ENCODE peak calls at places on chromosomes 4 and X, in eight cellular contexts. F, P, Q, U, A, R, B and J are unnamed samples.

GRCh38 chr4:123325241-123325681 is 71.3 kb upstream of the SPRY1 start:
- DNase-seq in U (peak; percentile 42), P (no peak), A (no peak), R (no peak), B (no peak), F (no peak), Q (no peak), J (no peak)

GRCh38 chr4:5878359-5878758 is 14.5 kb downstream of the CRMP1 start:
- DNase-seq in F (no peak), Q (no peak), B (no peak), A (no peak), P (no peak), R (no peak), U (no peak), J (no peak)

GRCh38 chrX:7170903-7171302 is 22.9 kb upstream of the PUDP start:
- DNase-seq in B (no peak), R (no peak), P (peak; percentile 5), U (no peak), A (no peak), F (peak; percentile 47), Q (no peak), J (no peak)

GRCh38 chr4:88728146-88728545 is 30.5 kb upstream of the NAP1L5 start:
- DNase-seq in B (no peak), R (no peak), A (no peak), Q (no peak), P (no peak), U (no peak), F (no peak), J (peak; percentile 60)

GRCh38 chr4:111773858-111774257 is 371.4 kb upstream of the FAM241A start:
- DNase-seq in P (no peak), F (no peak), R (no peak), B (no peak), A (no peak), Q (no peak), U (peak; percentile 32), J (no peak)

GRCh38 chr4:139918591-139918990 is 235.4 kb downstream of the MAML3 start:
- DNase-seq in Q (no peak), F (no peak), U (no peak), P (no peak), A (no peak), R (no peak), B (no peak), J (no peak)

GRCh38 chr4:27702710-27703431 is 842.2 kb downstream of the STIM2 start:
- DNase-seq in R (no peak), Q (no peak), F (no peak), P (peak; percentile 12), B (no peak), A (no peak), U (no peak), J (no peak)

GRCh38 chrX:103730746-103731508 is 20.2 kb downstream of the TMEM31 start:
- DNase-seq in Q (no peak), B (peak; percentile 15), R (peak; percentile 13), U (no peak), F (no peak), A (no peak), P (peak; percentile 94), J (no peak)

GRCh38 chrX:115367956-115368355 is 78.4 kb downstream of the LUZP4 start:
- DNase-seq in P (peak; percentile 22), R (no peak), U (no peak), F (no peak), A (no peak), B (no peak), Q (no peak), J (no peak)

GRCh38 chr4:20252656-20253271 is 1.1 kb downstream of the SLIT2 start:
- DNase-seq in Q (peak; percentile 68), P (peak; percentile 54), B (peak; percentile 20), U (peak; percentile 34), R (peak; percentile 20), F (no peak), A (peak; percentile 27), J (peak; percentile 82)

GRCh38 chr4:123446791-123447474 is 50.3 kb downstream of the SPRY1 start:
- DNase-seq in A (no peak), U (no peak), R (no peak), Q (no peak), F (no peak), B (no peak), P (no peak), J (no peak)

GRCh38 chr4:26459054-26459755 is 31.1 kb downstream of the CCKAR start:
- DNase-seq in A (no peak), B (no peak), Q (no peak), R (no peak), F (peak; percentile 35), P (peak; percentile 86), U (no peak), J (no peak)

GRCh38 chr4:31234494-31234893 is 514.3 kb downstream of the PCDH7 start:
- DNase-seq in U (no peak), F (no peak), A (no peak), P (no peak), R (no peak), B (no peak), Q (no peak), J (no peak)

GRCh38 chr4:76316131-76316530 is 9.6 kb downstream of the STBD1 start:
- DNase-seq in P (no peak), B (no peak), F (no peak), A (no peak), Q (no peak), U (no peak), R (no peak), J (no peak)

GRCh38 chr4:7646384-7647061 is 211.8 kb upstream of the PSAPL1 start:
- DNase-seq in B (no peak), R (no peak), F (no peak), P (peak; percentile 12), U (no peak), Q (no peak), A (no peak), J (no peak)

GRCh38 chrX:77918568-77918967 is 8.1 kb downstream of the ATP7A start:
- DNase-seq in U (no peak), F (peak; percentile 61), Q (no peak), P (peak; percentile 41), R (no peak), B (no peak), A (no peak), J (no peak)

GRCh38 chr4:127632420-127633403 is at the start of gene INTU:
- DNase-seq in B (peak; percentile 92), P (peak; percentile 96), R (peak; percentile 88), Q (peak; percentile 95), F (peak; percentile 98), U (peak; percentile 96), A (peak; percentile 95), J (peak; percentile 97)

GRCh38 chrX:8967471-8967870 is 66.5 kb downstream of the FAM9B start:
- DNase-seq in Q (no peak), U (no peak), P (no peak), R (no peak), A (no peak), F (no peak), B (no peak), J (no peak)

GRCh38 chr4:102438873-102439614 is 62.1 kb upstream of the NFKB1 start:
- DNase-seq in Q (no peak), F (peak; percentile 51), A (peak; percentile 19), B (no peak), R (no peak), U (no peak), P (peak; percentile 96), J (no peak)

GRCh38 chr4:88737304-88738015 is 39.8 kb upstream of the NAP1L5 start:
- DNase-seq in Q (no peak), P (no peak), A (no peak), R (no peak), U (no peak), F (no peak), B (no peak), J (no peak)

GRCh38 chr4:76993787-76994641 is 44.5 kb downstream of the SEPTIN11 start:
- DNase-seq in F (no peak), A (no peak), P (no peak), Q (no peak), R (no peak), B (no peak), U (no peak), J (no peak)

GRCh38 chrX:85052636-85053343 is 49.1 kb downstream of the APOOL start:
- DNase-seq in P (peak; percentile 81), Q (no peak), B (no peak), A (no peak), F (peak; percentile 60), U (no peak), R (no peak), J (no peak)

DNA sequence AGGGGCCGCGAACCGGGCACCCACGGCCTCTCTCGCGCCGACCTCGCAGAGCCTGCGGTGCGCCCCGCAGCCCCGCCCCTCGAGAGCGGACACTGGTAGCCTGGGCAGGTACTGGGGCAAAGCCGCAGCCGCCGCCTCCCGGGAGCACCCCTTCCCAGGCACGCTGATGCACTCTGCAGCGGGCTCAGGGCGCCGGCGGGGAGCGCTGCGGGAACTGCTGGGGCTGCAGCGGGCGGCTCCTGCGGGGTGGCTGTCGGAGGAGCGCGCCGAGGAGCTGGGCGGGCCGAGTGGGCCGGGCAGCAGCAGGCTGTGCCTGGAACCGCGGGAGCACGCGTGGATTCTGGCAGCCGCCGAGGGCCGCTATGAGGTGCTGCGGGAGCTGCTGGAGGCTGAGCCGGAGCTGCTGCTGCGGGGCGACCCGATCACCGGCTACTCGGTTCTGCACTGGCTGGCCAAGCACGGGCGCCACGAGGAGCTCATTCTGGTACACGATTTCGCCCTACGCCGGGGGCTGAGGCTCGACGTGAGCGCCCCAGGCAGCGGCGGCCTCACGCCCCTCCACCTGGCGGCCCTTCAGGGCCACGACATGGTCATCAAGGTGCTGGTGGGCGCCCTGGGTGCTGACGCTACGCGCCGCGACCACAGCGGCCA is 419 bp downstream of the SOWAHD start:
- DNase-seq in U (no peak), P (no peak), B (peak; percentile 13), R (no peak), F (peak; percentile 47), Q (no peak), A (peak; percentile 22), J (peak; percentile 78)
- H3K27ac ChIP-seq in U (no peak overlapping the region), P (no peak overlapping the region), B (no peak overlapping the region), R (peak overlapping the region; percentile 71), F (no peak overlapping the region), Q (no peak overlapping the region), A (peak overlapping the region; percentile 48), J (no peak overlapping the region)

GRCh38 chr4:185723619-185724150 is 88.3 kb downstream of the SORBS2 start:
- DNase-seq in B (no peak), Q (no peak), U (no peak), F (no peak), R (no peak), A (no peak), P (no peak), J (no peak)
- H3K27ac ChIP-seq in B (peak overlapping the region; percentile 64), Q (peak overlapping the region; percentile 52), U (peak overlapping the region; percentile 30), F (no peak overlapping the region), R (no peak overlapping the region), A (peak overlapping the region; percentile 42), P (no peak overlapping the region), J (peak overlapping the region; percentile 62)

GRCh38 chrX:39850630-39851152 is 247.1 kb downstream of the BCOR start:
- DNase-seq in P (peak; percentile 33), F (no peak), Q (no peak), U (no peak), R (no peak), B (no peak), A (no peak), J (no peak)
- H3K27ac ChIP-seq in P (no peak overlapping the region), F (no peak overlapping the region), Q (no peak overlapping the region), U (no peak overlapping the region), R (no peak overlapping the region), B (no peak overlapping the region), A (no peak overlapping the region), J (no peak overlapping the region)

DNA sequence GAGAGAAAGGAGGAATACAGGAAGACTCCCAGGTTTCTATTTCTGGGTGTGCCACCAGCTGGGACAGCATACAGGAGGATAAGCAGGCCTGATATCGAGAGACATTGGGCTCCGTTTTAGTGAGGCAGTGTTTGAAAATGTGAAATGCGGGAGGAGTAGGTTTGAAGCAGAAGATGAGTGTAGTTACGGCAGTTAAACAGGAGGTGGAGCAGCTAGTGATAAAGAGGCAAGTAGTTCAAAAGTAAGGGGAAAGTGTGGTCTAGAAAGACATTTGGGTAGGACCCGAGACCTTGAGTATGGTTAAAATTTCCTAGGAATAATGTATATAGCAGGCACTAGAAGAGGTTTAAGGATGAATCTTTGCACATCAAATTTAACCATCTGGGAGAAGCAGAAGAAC is 42.4 kb downstream of the DCUN1D4 start:
- DNase-seq in Q (no peak), A (no peak), U (no peak), P (peak; percentile 32), F (no peak), R (no peak), B (no peak), J (no peak)
- H3K27ac ChIP-seq in Q (no peak overlapping the region), A (no peak overlapping the region), U (no peak overlapping the region), P (no peak overlapping the region), F (no peak overlapping the region), R (no peak overlapping the region), B (no peak overlapping the region), J (no peak overlapping the region)